ENCODE peak calls at places on chromosomes 4 and X, in seven cellular contexts. O is mucosa of descending colon, H is fibroblast of mammary gland, A is mammary epithelial cell, J is colonic mucosa, N is spleen, I is cardiac fibroblast. Y is an unnamed sample.

GRCh38 chr4:680931-681645 is 6.7 kb downstream of the MYL5 start:
- DNase-seq in H (peak), I (no peak), J (peak), N (peak), O (peak), A (no peak), Y (peak)

GRCh38 chr4:99763635-99764101 is 53.0 kb upstream of the DAPP1 start:
- DNase-seq in I (peak), O (no peak), A (peak), N (no peak), H (peak), J (no peak), Y (no peak)

GRCh38 chrX:101764538-101764937 is 104.9 kb upstream of the ARMCX2 start:
- DNase-seq in N (no peak), H (peak), J (no peak), A (no peak), I (peak), O (no peak), Y (no peak)

GRCh38 chr4:95754667-95755066 is 85.2 kb upstream of the PDHA2 start:
- DNase-seq in N (no peak), J (no peak), H (no peak), O (no peak), I (no peak), A (no peak), Y (no peak)

GRCh38 chr4:112523008-112523440 is 7.0 kb upstream of the NEUROG2 start:
- DNase-seq in I (peak), N (peak), J (no peak), A (peak), O (peak), H (peak), Y (peak)

GRCh38 chr4:109046549-109047171 is 255.8 kb downstream of the COL25A1 start:
- DNase-seq in I (peak), N (no peak), J (no peak), H (peak), A (no peak), O (no peak), Y (no peak)

GRCh38 chr4:42104521-42104920 is 47.9 kb downstream of the BEND4 start:
- DNase-seq in N (no peak), H (peak), A (peak), I (peak), J (no peak), O (no peak), Y (no peak)

GRCh38 chrX:15816453-15816838 is 26.2 kb downstream of the ZRSR2 start:
- DNase-seq in J (no peak), A (no peak), H (no peak), O (no peak), N (no peak), I (no peak), Y (no peak)

GRCh38 chr4:4260185-4260751 is 12.2 kb upstream of the TMEM128 start:
- DNase-seq in A (peak), N (no peak), H (peak), O (no peak), I (peak), J (no peak), Y (no peak)

GRCh38 chr4:157035471-157035870 is 40.5 kb upstream of the GLRB start:
- DNase-seq in J (no peak), I (no peak), H (no peak), A (no peak), N (no peak), O (no peak), Y (no peak)

GRCh38 chr4:8310306-8310705 is 40.8 kb downstream of the HTRA3 start:
- DNase-seq in A (no peak), I (no peak), N (peak), O (no peak), H (no peak), J (no peak), Y (peak)

GRCh38 chr4:112015960-112016359 is 129.3 kb upstream of the FAM241A start:
- DNase-seq in O (no peak), H (no peak), J (no peak), I (no peak), N (no peak), A (no peak), Y (no peak)

GRCh38 chrX:152641996-152642395 is 4.3 kb downstream of the GABRQ start:
- DNase-seq in O (no peak), J (no peak), N (no peak), H (peak), I (peak), A (no peak), Y (peak)

GRCh38 chrX:107894038-107894437 is 68.4 kb downstream of the MID2 start:
- DNase-seq in O (no peak), J (peak), H (peak), I (peak), A (peak), N (no peak), Y (no peak)

GRCh38 chr4:77203380-77204197 is 46.6 kb downstream of the CCNG2 start:
- DNase-seq in J (peak), O (peak), A (peak), N (no peak), I (peak), H (peak), Y (peak)

GRCh38 chr4:155906554-155907247 is 3.2 kb downstream of the TDO2 start:
- DNase-seq in H (peak), O (no peak), A (peak), I (peak), N (no peak), J (no peak), Y (no peak)

GRCh38 chrX:1928805-1929204 is 313.9 kb downstream of the ASMT start:
- DNase-seq in N (no peak), I (no peak), A (no peak), H (no peak), J (no peak), O (no peak), Y (no peak)

GRCh38 chr4:1209821-1210220 is 37.4 kb upstream of the SPON2 start:
- DNase-seq in H (peak), I (peak), J (peak), N (peak), O (peak), A (no peak), Y (peak)

GRCh38 chr4:24595662-24596061 is 11.3 kb upstream of the DHX15 start:
- DNase-seq in I (no peak), J (no peak), N (no peak), O (no peak), A (no peak), H (no peak), Y (no peak)

GRCh38 chr4:87077834-87078585 is 142.4 kb downstream of the KLHL8 start:
- DNase-seq in H (no peak), O (no peak), A (peak), J (no peak), I (peak), N (no peak), Y (no peak)

GRCh38 chr4:154854362-154854761 is 73.3 kb downstream of the RBM46 start:
- DNase-seq in A (peak), H (peak), O (no peak), J (no peak), I (peak), N (no peak), Y (no peak)
- TF ChIP-seq CTCF in A (peak), H (peak), O (no peak), J (no peak), I (peak), N (no peak), Y (peak)

GRCh38 chr4:103994059-103994458 is 274.3 kb upstream of the TACR3 start:
- DNase-seq in H (peak), J (no peak), N (no peak), O (no peak), A (peak), I (peak), Y (no peak)
- TF ChIP-seq CTCF in H (peak), J (no peak), N (no peak), O (no peak), A (peak), I (no peak), Y (peak)

GRCh38 chrX:41452565-41452964 is 5.4 kb downstream of the NYX start:
- DNase-seq in H (no peak), N (peak), I (no peak), O (no peak), A (no peak), J (no peak), Y (no peak)

GRCh38 chrX:41459714-41460113 is 12.6 kb downstream of the NYX start:
- DNase-seq in I (no peak), O (no peak), J (no peak), H (no peak), A (no peak), N (no peak), Y (no peak)

GRCh38 chrX:41452972-41453371 is 5.8 kb downstream of the NYX start:
- DNase-seq in J (no peak), I (peak), N (peak), A (no peak), O (no peak), H (peak), Y (no peak)

GRCh38 chrX:41457618-41458192 is 10.6 kb downstream of the NYX start:
- DNase-seq in I (peak), J (no peak), H (no peak), O (no peak), N (no peak), A (no peak), Y (no peak)
- TF ChIP-seq CTCF in I (peak), J (no peak), H (peak), O (no peak), N (no peak), A (peak), Y (peak)

GRCh38 chrX:83658731-83659130 is 150.6 kb downstream of the POU3F4 start:
- DNase-seq in A (no peak), O (no peak), I (no peak), H (no peak), N (no peak), J (no peak), Y (no peak)
- TF ChIP-seq CTCF in A (peak), O (no peak), I (no peak), H (peak), N (no peak), J (no peak), Y (peak)

DNA sequence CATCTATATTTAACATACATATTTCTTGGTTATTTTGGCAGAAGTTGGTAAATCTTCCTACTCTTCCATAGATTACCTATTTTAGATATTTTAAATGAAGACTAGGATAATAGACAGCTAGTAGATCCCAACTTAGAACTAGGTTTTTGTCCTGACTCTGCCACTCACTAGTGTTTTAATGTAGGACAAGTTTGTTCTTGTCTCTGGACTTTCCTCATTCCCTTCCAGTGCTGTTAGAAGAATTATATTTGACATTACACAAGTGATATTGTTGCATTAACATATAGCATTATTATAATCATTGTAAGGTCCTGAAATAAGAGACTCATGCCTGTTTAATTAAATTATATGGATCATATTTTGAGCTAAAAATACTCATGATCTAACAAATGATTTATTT is 24.1 kb upstream of the ALB start:
- DNase-seq in A (peak), O (no peak), N (no peak), I (no peak), J (no peak), H (no peak), Y (no peak)
- TF ChIP-seq CTCF in A (no peak), O (no peak), N (no peak), I (no peak), J (no peak), H (no peak), Y (no peak)

GRCh38 chr4:164948943-164949342 is 28.5 kb downstream of the TRIM61 start:
- DNase-seq in A (no peak), J (no peak), N (no peak), O (no peak), H (no peak), I (no peak), Y (no peak)

GRCh38 chr4:164946810-164947209 is 30.6 kb downstream of the TRIM61 start:
- DNase-seq in N (no peak), O (no peak), A (no peak), J (no peak), H (no peak), I (no peak), Y (no peak)

GRCh38 chr4:164952551-164952950 is 24.9 kb downstream of the TRIM61 start:
- DNase-seq in H (no peak), A (no peak), I (no peak), O (no peak), J (no peak), N (no peak), Y (no peak)

GRCh38 chr4:164945146-164945545 is 32.3 kb downstream of the TRIM61 start:
- DNase-seq in J (no peak), A (no peak), O (no peak), I (no peak), N (no peak), H (no peak), Y (no peak)

DNA sequence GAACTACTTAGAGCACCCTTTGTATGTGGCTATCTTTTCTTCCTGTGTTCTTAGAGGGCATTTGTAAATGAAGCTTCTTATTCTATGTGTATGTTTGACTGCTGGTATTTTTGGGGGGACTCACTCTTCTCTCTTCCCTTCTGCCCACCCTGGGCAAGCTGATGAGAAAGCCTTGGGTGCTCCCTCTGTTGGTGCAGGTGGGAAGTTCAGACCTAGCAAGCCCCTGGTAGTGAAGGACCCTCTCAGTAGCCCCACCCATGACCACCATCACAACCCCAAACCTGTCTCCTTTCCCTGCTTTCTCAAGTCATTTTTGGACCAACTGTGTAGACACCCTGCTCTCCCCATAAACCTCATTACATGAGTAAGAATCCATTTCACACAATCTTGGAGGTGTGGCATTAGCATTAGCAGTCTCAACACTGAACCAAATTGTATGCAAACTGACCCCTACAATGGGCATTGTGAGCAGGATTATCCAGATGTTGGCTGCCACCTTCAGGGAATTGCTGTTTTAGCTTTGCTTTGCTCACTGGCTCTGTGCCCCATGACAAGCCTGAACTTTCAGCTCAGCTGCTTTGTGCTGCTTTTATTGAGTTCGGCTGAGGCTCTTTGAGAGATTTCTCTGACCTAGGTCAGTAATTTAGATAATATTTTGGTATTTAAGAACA is 27.9 kb downstream of the TRIM61 start:
- DNase-seq in O (no peak), A (peak), J (no peak), N (no peak), H (peak), I (no peak), Y (no peak)
- TF ChIP-seq CTCF in O (no peak), A (peak), J (no peak), N (no peak), H (peak), I (no peak), Y (peak)

Y was measured in BE2C.